ENCODE peak calls at places on chromosomes 4 and X, in four cellular contexts. X is NCI-H774, F is germinal center, Q is astrocyte of the spinal cord. H is an unnamed sample.

GRCh38 chrX:274904-275475 is 6.2 kb upstream of the PLCXD1 start:
- DNase-seq in X (no peak), F (no peak), Q (no peak), H (no peak)

GRCh38 chr4:760616-761015 is 55.0 kb downstream of the PCGF3 start:
- DNase-seq in X (no peak), F (no peak), Q (no peak), H (no peak)

GRCh38 chr4:22434895-22435294 is 81.0 kb downstream of the ADGRA3 start:
- DNase-seq in X (no peak), F (no peak), Q (peak), H (no peak)

GRCh38 chr4:159229164-159229563 is 126.3 kb downstream of the RAPGEF2 start:
- DNase-seq in X (no peak), F (no peak), Q (peak), H (no peak)

GRCh38 chr4:37082912-37083311 is 161.6 kb upstream of the NWD2 start:
- DNase-seq in X (no peak), F (no peak), Q (no peak), H (no peak)

GRCh38 chr4:179325181-179325580 is 1882.9 kb upstream of the AGA start:
- DNase-seq in X (no peak), F (no peak), Q (peak), H (no peak)

GRCh38 chrX:7925867-7926472 is 1.2 kb downstream of the PNPLA4 start:
- DNase-seq in X (peak), F (peak), Q (peak), H (peak)

GRCh38 chr4:47312170-47312569 is 151.3 kb downstream of the COMMD8 start:
- DNase-seq in X (no peak), F (no peak), Q (no peak), H (no peak)

GRCh38 chr4:27000820-27001219 is 140.2 kb downstream of the STIM2 start:
- DNase-seq in X (no peak), F (peak), Q (no peak), H (no peak)

GRCh38 chr4:168722391-168722790 is 225.5 kb downstream of the PALLD start:
- DNase-seq in X (no peak), F (no peak), Q (peak), H (no peak)

GRCh38 chr4:184851200-184851541 is 25.4 kb upstream of the ACSL1 start:
- DNase-seq in X (no peak), F (peak), Q (no peak), H (peak)

GRCh38 chrX:104324461-104324860 is 69.7 kb upstream of the ESX1 start:
- DNase-seq in X (no peak), F (no peak), Q (no peak), H (no peak)

GRCh38 chrX:150310881-150311280 is 52.2 kb upstream of the MAMLD1 start:
- DNase-seq in X (no peak), F (no peak), Q (no peak), H (no peak)

GRCh38 chr4:138053601-138054322 is 188.4 kb downstream of the SLC7A11 start:
- DNase-seq in X (no peak), F (no peak), Q (peak), H (no peak)

GRCh38 chrX:154458116-154458953 is at the start of gene PLXNA3:
- DNase-seq in X (peak), F (peak), Q (no peak), H (peak)

GRCh38 chrX:119391279-119391678 is 7.9 kb upstream of the SLC25A43 start:
- DNase-seq in X (peak), F (peak), Q (peak), H (no peak)

GRCh38 chr4:184248216-184248615 is 30.5 kb upstream of the ENPP6 start:
- DNase-seq in X (no peak), F (no peak), Q (no peak), H (no peak)

GRCh38 chr4:112522389-112522788 is 6.4 kb upstream of the NEUROG2 start:
- DNase-seq in X (no peak), F (no peak), Q (no peak), H (no peak)

GRCh38 chr4:137558951-137559350 is 26.7 kb upstream of the PCDH18 start:
- DNase-seq in X (no peak), F (no peak), Q (peak), H (no peak)

GRCh38 chr4:8756816-8757215 is 114.8 kb downstream of the HMX1 start:
- DNase-seq in X (no peak), F (no peak), Q (no peak), H (no peak)

GRCh38 chrX:4735299-4735698 is 1021.9 kb upstream of the PRKX start:
- DNase-seq in X (no peak), F (no peak), Q (no peak), H (no peak)

GRCh38 chr4:25769251-25769650 is 93.5 kb downstream of the SEL1L3 start:
- DNase-seq in X (no peak), F (no peak), Q (no peak), H (no peak)

GRCh38 chrX:131704136-131704695 is 160.3 kb downstream of the OR13H1 start:
- DNase-seq in X (peak), F (no peak), Q (peak), H (peak)

GRCh38 chrX:14607446-14607845 is 78.1 kb downstream of the GLRA2 start:
- DNase-seq in X (no peak), F (no peak), Q (no peak), H (no peak)

GRCh38 chr4:138291431-138291830 is 49.3 kb upstream of the SLC7A11 start:
- DNase-seq in X (no peak), F (no peak), Q (no peak), H (no peak)

GRCh38 chr4:81065446-81065845 is 34.9 kb downstream of the BMP3 start:
- DNase-seq in X (no peak), F (no peak), Q (no peak), H (no peak)

GRCh38 chrX:101347859-101348451 is 587 bp downstream of the TIMM8A start:
- DNase-seq in X (no peak), F (no peak), Q (peak), H (no peak)

GRCh38 chrX:40073439-40074054 is 24.2 kb downstream of the BCOR start:
- DNase-seq in X (no peak), F (no peak), Q (no peak), H (no peak)

H was measured in GM06990.